ENCODE peak calls at places on chromosome 16, in nine cellular contexts. One of them, this sample, is unnamed.

GRCh38 chr16:28039493-28039892 is 24.0 kb downstream of the GSG1L start:
- DNase-seq in A673: no peak
- DNase-seq in astrocyte of the spinal cord: no peak
- DNase-seq in keratinocyte: no peak
- DNase-seq in HFF-Myc: no peak
- DNase-seq in A549: no peak
- DNase-seq in LNCaP clone FGC: no peak
- DNase-seq in neural progenitor cell: no peak
- DNase-seq in HFFc6: no peak
- DNase-seq in this sample: no peak

GRCh38 chr16:85205747-85206471 is 93.6 kb upstream of the CIBAR2 start:
- DNase-seq in keratinocyte: no peak
- DNase-seq in A673: no peak
- DNase-seq in HFFc6: no peak
- DNase-seq in A549: peak; percentile 47
- DNase-seq in HFF-Myc: no peak
- DNase-seq in LNCaP clone FGC: no peak
- DNase-seq in neural progenitor cell: no peak
- DNase-seq in astrocyte of the spinal cord: no peak
- DNase-seq in this sample: no peak

GRCh38 chr16:11205754-11206459 is 50.1 kb downstream of the SOCS1 start:
- DNase-seq in A549: no peak
- DNase-seq in HFFc6: no peak
- DNase-seq in A673: no peak
- DNase-seq in astrocyte of the spinal cord: no peak
- DNase-seq in LNCaP clone FGC: no peak
- DNase-seq in neural progenitor cell: no peak
- DNase-seq in keratinocyte: no peak
- DNase-seq in HFF-Myc: no peak
- DNase-seq in this sample: no peak

GRCh38 chr16:85019659-85020245 is 7.8 kb upstream of the KIAA0513 start:
- DNase-seq in neural progenitor cell: no peak
- DNase-seq in keratinocyte: no peak
- DNase-seq in LNCaP clone FGC: no peak
- DNase-seq in astrocyte of the spinal cord: no peak
- DNase-seq in HFF-Myc: no peak
- DNase-seq in A673: no peak
- DNase-seq in A549: no peak
- DNase-seq in HFFc6: no peak
- DNase-seq in this sample: no peak

GRCh38 chr16:47884131-47884725 is 271.6 kb downstream of the ABCC12 start:
- DNase-seq in HFF-Myc: no peak
- DNase-seq in astrocyte of the spinal cord: peak; percentile 7
- DNase-seq in HFFc6: no peak
- DNase-seq in neural progenitor cell: peak; percentile 67
- DNase-seq in keratinocyte: no peak
- DNase-seq in LNCaP clone FGC: no peak
- DNase-seq in A673: no peak
- DNase-seq in A549: no peak
- DNase-seq in this sample: no peak

GRCh38 chr16:19520861-19521331 is 1.0 kb downstream of the GDE1 start:
- DNase-seq in A549: peak; percentile 44
- DNase-seq in keratinocyte: no peak
- DNase-seq in HFFc6: no peak
- DNase-seq in LNCaP clone FGC: no peak
- DNase-seq in neural progenitor cell: no peak
- DNase-seq in HFF-Myc: no peak
- DNase-seq in astrocyte of the spinal cord: peak; percentile 26
- DNase-seq in A673: no peak
- DNase-seq in this sample: no peak

GRCh38 chr16:73558219-73558618 is 510.3 kb upstream of the ZFHX3 start:
- DNase-seq in keratinocyte: no peak
- DNase-seq in HFF-Myc: no peak
- DNase-seq in HFFc6: no peak
- DNase-seq in LNCaP clone FGC: no peak
- DNase-seq in A673: no peak
- DNase-seq in astrocyte of the spinal cord: no peak
- DNase-seq in neural progenitor cell: no peak
- DNase-seq in A549: no peak
- DNase-seq in this sample: no peak

GRCh38 chr16:71428883-71429282 is 13.0 kb downstream of the TLE7 start:
- DNase-seq in HFFc6: peak; percentile 81
- DNase-seq in A549: no peak
- DNase-seq in neural progenitor cell: no peak
- DNase-seq in HFF-Myc: no peak
- DNase-seq in A673: no peak
- DNase-seq in LNCaP clone FGC: no peak
- DNase-seq in astrocyte of the spinal cord: no peak
- DNase-seq in keratinocyte: no peak
- DNase-seq in this sample: no peak

GRCh38 chr16:14181371-14182050 is 110.4 kb downstream of the MRTFB start:
- DNase-seq in A673: peak; percentile 76
- DNase-seq in HFF-Myc: no peak
- DNase-seq in keratinocyte: no peak
- DNase-seq in neural progenitor cell: no peak
- DNase-seq in HFFc6: peak; percentile 83
- DNase-seq in astrocyte of the spinal cord: peak; percentile 61
- DNase-seq in LNCaP clone FGC: peak; percentile 78
- DNase-seq in A549: peak; percentile 75
- DNase-seq in this sample: no peak

GRCh38 chr16:87815567-87815966 is 49.8 kb upstream of the KLHDC4 start:
- DNase-seq in astrocyte of the spinal cord: no peak
- DNase-seq in keratinocyte: no peak
- DNase-seq in A673: no peak
- DNase-seq in A549: no peak
- DNase-seq in neural progenitor cell: peak; percentile 43
- DNase-seq in LNCaP clone FGC: no peak
- DNase-seq in HFFc6: no peak
- DNase-seq in HFF-Myc: no peak
- DNase-seq in this sample: no peak

GRCh38 chr16:74724820-74725549 is 24.3 kb upstream of the MLKL start:
- DNase-seq in neural progenitor cell: no peak
- DNase-seq in HFFc6: peak; percentile 67
- DNase-seq in LNCaP clone FGC: no peak
- DNase-seq in A673: no peak
- DNase-seq in astrocyte of the spinal cord: peak; percentile 69
- DNase-seq in keratinocyte: no peak
- DNase-seq in HFF-Myc: no peak
- DNase-seq in A549: no peak
- DNase-seq in this sample: no peak
- TF ChIP-seq CTCF in neural progenitor cell: no peak
- TF ChIP-seq CTCF in HFFc6: peak; percentile 54
- TF ChIP-seq CTCF in LNCaP clone FGC: no peak
- TF ChIP-seq CTCF in A673: no peak
- TF ChIP-seq CTCF in astrocyte of the spinal cord: peak; percentile 52
- TF ChIP-seq CTCF in keratinocyte: no peak
- TF ChIP-seq CTCF in HFF-Myc: peak; percentile 20
- TF ChIP-seq CTCF in A549: no peak
- TF ChIP-seq CTCF in this sample: no peak

DNA sequence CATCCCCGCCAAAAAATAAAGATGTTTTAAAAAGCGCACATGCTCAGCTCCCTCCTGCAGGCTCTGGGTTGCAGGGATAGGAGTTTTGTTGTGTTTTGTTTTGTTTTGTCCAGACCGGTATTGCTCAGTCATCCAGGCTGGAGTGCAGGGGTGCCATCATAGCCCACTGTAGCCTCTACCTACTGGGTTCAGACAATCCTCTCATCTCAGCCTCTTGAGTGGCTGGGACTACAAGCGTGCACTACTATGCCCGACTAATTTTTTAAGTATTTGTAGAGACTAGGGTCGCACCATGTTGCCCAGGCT is 661 bp downstream of the WWOX start:
- DNase-seq in LNCaP clone FGC: no peak
- DNase-seq in HFF-Myc: no peak
- DNase-seq in keratinocyte: no peak
- DNase-seq in astrocyte of the spinal cord: no peak
- DNase-seq in neural progenitor cell: no peak
- DNase-seq in HFFc6: no peak
- DNase-seq in A673: no peak
- DNase-seq in A549: peak; percentile 4
- DNase-seq in this sample: no peak
- TF ChIP-seq CTCF in LNCaP clone FGC: no peak
- TF ChIP-seq CTCF in HFF-Myc: no peak
- TF ChIP-seq CTCF in keratinocyte: no peak
- TF ChIP-seq CTCF in astrocyte of the spinal cord: no peak
- TF ChIP-seq CTCF in neural progenitor cell: no peak
- TF ChIP-seq CTCF in HFFc6: peak; percentile 7
- TF ChIP-seq CTCF in A673: no peak
- TF ChIP-seq CTCF in A549: no peak
- TF ChIP-seq CTCF in this sample: no peak

DNA sequence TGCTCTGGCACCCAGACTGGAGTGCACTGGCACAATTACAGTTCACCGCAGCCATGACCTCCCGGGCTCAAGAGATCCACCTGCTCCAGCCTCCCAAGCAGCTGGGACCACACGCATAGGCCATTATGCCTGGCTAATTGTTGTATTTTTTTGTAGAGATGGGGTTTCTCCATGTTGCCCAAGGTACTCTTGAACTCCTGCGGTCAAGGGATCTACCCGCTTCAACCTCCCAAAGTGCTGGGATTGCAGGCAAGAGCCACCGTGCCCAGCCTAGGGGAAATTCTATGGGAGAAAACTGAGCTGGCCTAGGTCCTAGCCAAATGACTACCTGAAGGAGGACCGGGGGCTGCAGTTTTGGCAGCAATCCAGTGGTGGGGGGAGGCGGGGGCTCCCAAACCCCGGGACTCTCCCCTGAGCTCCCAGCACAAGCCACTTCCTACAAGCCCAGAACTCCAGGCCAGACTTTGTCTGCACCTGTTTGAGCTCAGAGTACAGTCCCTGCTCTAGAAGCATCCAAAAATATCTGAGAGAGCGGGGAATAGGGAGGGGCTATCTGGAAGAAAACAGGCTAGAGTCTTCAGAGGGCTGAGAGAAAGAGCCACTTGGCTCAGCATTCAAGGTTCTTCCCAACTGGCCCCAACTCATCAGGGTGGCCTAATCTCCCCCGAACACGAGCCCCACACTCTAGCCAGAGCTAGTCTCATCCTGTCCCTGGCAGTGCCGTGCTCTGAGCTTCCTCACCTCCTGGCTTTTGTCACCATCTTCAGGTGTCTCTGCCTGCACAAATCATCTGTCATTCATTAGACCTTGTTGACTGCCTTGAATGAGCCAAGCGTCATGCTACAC is 9.1 kb downstream of the SRL start:
- DNase-seq in HFF-Myc: no peak
- DNase-seq in keratinocyte: no peak
- DNase-seq in astrocyte of the spinal cord: no peak
- DNase-seq in A673: no peak
- DNase-seq in neural progenitor cell: no peak
- DNase-seq in LNCaP clone FGC: no peak
- DNase-seq in HFFc6: no peak
- DNase-seq in A549: no peak
- DNase-seq in this sample: no peak
- TF ChIP-seq CTCF in HFF-Myc: no peak
- TF ChIP-seq CTCF in keratinocyte: no peak
- TF ChIP-seq CTCF in astrocyte of the spinal cord: no peak
- TF ChIP-seq CTCF in A673: no peak
- TF ChIP-seq CTCF in neural progenitor cell: no peak
- TF ChIP-seq CTCF in LNCaP clone FGC: no peak
- TF ChIP-seq CTCF in HFFc6: no peak
- TF ChIP-seq CTCF in A549: no peak
- TF ChIP-seq CTCF in this sample: no peak

DNA sequence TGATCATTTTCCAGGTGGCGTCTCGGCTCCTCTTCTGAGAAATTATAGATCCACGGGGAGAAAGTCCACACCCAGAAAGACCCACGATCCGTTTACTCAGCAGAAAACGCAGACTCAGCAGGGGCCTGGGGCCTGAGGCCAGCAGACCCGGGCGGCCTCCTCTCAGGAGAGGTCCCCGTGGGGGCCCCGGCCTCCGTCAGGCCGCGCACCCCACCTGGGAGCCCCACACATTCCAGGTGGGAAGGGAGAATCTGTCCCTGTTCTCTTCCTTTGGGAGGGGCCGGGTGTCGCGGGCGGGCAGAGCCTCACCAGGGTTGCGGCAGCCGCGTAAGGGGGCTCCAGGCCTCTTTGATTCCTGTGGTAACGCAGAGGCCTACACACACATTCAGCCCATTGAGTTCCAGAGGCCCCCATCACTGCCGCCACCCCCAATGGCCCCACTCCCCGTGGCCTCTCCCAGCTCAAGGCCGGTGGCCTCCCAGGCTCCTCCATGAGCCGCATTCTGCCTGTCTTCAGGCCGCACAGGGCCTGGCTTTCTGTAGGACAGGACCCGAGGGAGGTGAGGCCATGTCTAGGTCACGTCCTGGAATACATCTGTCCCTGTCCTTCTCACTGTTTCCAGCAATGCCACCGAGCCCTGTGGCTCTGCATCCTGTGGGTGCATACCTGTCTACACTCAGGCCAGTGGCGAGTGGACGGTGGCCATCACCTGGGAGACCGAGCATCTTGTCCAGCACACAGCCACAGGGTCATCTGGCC is 1.6 kb upstream of the IGFALS start:
- DNase-seq in LNCaP clone FGC: no peak
- DNase-seq in HFF-Myc: no peak
- DNase-seq in A673: no peak
- DNase-seq in keratinocyte: no peak
- DNase-seq in astrocyte of the spinal cord: no peak
- DNase-seq in A549: no peak
- DNase-seq in neural progenitor cell: no peak
- DNase-seq in HFFc6: no peak
- DNase-seq in this sample: no peak
- TF ChIP-seq CTCF in LNCaP clone FGC: no peak
- TF ChIP-seq CTCF in HFF-Myc: no peak
- TF ChIP-seq CTCF in A673: no peak
- TF ChIP-seq CTCF in keratinocyte: no peak
- TF ChIP-seq CTCF in astrocyte of the spinal cord: no peak
- TF ChIP-seq CTCF in A549: no peak
- TF ChIP-seq CTCF in neural progenitor cell: no peak
- TF ChIP-seq CTCF in HFFc6: no peak
- TF ChIP-seq CTCF in this sample: no peak

DNA sequence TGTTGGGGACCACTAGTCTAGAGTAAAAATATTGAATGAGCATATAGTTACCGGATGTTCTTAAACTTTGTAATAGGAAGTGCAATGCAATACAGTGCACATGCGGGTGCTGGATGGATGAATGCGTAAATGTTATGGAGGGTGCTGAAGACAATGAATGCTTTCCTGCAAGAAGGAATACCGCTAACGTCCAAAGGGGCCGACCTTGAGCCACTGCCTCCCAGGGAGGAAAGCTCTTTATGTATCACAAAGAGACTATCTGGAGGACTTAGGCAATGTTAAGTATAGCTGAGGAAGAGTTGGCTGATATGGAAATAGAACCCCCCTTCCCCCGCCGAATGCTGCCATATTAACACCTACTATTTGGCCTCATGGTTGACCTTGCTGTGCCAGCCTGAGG is 27.5 kb upstream of the SHCBP1 start:
- DNase-seq in HFFc6: no peak
- DNase-seq in A673: no peak
- DNase-seq in neural progenitor cell: no peak
- DNase-seq in keratinocyte: no peak
- DNase-seq in astrocyte of the spinal cord: no peak
- DNase-seq in HFF-Myc: no peak
- DNase-seq in A549: peak; percentile 12
- DNase-seq in LNCaP clone FGC: no peak
- DNase-seq in this sample: no peak
- TF ChIP-seq CTCF in HFFc6: peak; percentile 27
- TF ChIP-seq CTCF in A673: no peak
- TF ChIP-seq CTCF in neural progenitor cell: peak; percentile 11
- TF ChIP-seq CTCF in keratinocyte: no peak
- TF ChIP-seq CTCF in astrocyte of the spinal cord: no peak
- TF ChIP-seq CTCF in HFF-Myc: no peak
- TF ChIP-seq CTCF in A549: no peak
- TF ChIP-seq CTCF in LNCaP clone FGC: no peak
- TF ChIP-seq CTCF in this sample: no peak